ENCODE peak calls at places on chromosome 4, in seven cellular contexts. K, M, A, C, E, R and L are unnamed samples. For H3K27me3, the result is how much of the 10 kb centered on the place peaks cover.

GRCh38 chr4:40918330-40918729 is 168.6 kb downstream of the NSUN7 start:
- DNase-seq in K (peak), M (peak), A (peak), C (no peak), E (peak), R (peak), L (no peak)

GRCh38 chr4:147192679-147193078 is 247.0 kb upstream of the TTC29 start:
- DNase-seq in K (no peak), M (peak), A (no peak), C (no peak), E (no peak), R (no peak), L (no peak)

GRCh38 chr4:113316879-113317278 is 267.4 kb downstream of the ANK2 start:
- DNase-seq in K (no peak), M (peak), A (no peak), C (no peak), E (no peak), R (no peak), L (no peak)

GRCh38 chr4:139576219-139576618 is 20.2 kb upstream of the SETD7 start:
- DNase-seq in K (no peak), M (peak), A (no peak), C (no peak), E (no peak), R (no peak), L (no peak)

GRCh38 chr4:71300964-71301363 is 37.9 kb upstream of the SLC4A4 start:
- DNase-seq in K (no peak), M (no peak), A (peak), C (no peak), E (no peak), R (no peak), L (no peak)

GRCh38 chr4:7936963-7937362 is 2.7 kb downstream of the AFAP1 start:
- DNase-seq in K (no peak), M (no peak), A (no peak), C (no peak), E (no peak), R (no peak), L (no peak)

GRCh38 chr4:20544645-20545044 is 155.6 kb upstream of the PACRGL start:
- DNase-seq in K (no peak), M (peak), A (no peak), C (no peak), E (no peak), R (peak), L (no peak)

GRCh38 chr4:108426493-108426892 is 193.9 kb upstream of the RPL34 start:
- DNase-seq in K (no peak), M (peak), A (no peak), C (no peak), E (no peak), R (no peak), L (no peak)

GRCh38 chr4:951186-951585 is 18.9 kb downstream of the TMEM175 start:
- DNase-seq in K (no peak), M (no peak), A (no peak), C (no peak), E (no peak), R (no peak), L (peak)

GRCh38 chr4:70714061-70714468 is 7.7 kb upstream of the RUFY3 start:
- DNase-seq in K (no peak), M (no peak), A (no peak), C (no peak), E (no peak), R (no peak), L (no peak)

GRCh38 chr4:52234539-52235174 is 183.6 kb downstream of the SPATA18 start:
- DNase-seq in K (peak), M (no peak), A (peak), C (no peak), E (no peak), R (peak), L (no peak)

GRCh38 chr4:181661090-181661489 is 582.1 kb upstream of the TENM3 start:
- DNase-seq in K (no peak), M (peak), A (no peak), C (no peak), E (no peak), R (no peak), L (no peak)

GRCh38 chr4:107913283-107913899 is 18.0 kb upstream of the CYP2U1 start:
- DNase-seq in K (peak), M (peak), A (peak), C (peak), E (peak), R (peak), L (no peak)

GRCh38 chr4:138751290-138751689 is 264.3 kb upstream of the NOCT start:
- DNase-seq in K (no peak), M (no peak), A (no peak), C (no peak), E (no peak), R (no peak), L (no peak)

GRCh38 chr4:157978680-157979361 is 194.0 kb downstream of the GASK1B start:
- DNase-seq in K (peak), M (peak), A (peak), C (peak), E (peak), R (peak), L (no peak)

GRCh38 chr4:17995165-17995564 is 26.4 kb downstream of the LCORL start:
- DNase-seq in K (no peak), M (no peak), A (no peak), C (no peak), E (no peak), R (no peak), L (no peak)

DNA sequence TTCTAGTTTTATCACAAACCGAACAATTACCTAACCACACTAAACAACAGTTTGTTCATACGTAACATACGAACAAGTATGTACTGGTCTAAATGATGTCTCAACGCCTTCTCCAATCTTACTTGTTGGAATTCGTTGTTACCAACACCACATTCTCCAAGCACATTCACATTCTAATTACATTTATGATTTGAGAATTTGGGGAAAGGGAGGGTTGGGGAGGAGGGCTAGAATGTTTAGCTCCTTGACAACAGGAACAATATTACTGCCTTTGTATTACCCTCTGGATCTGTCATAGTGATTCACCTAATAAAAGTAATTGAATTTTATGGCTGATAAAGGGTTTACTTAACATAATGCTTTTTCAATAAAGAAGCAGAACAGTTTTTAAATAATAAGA is 24.4 kb downstream of the LCORL start:
- DNase-seq in K (no peak), M (no peak), A (no peak), C (no peak), E (no peak), R (no peak), L (no peak)
- H3K27me3 ChIP-seq in K (under half), M (under half), A (under half), C (under half), E (under half), R (under half), L (under half)

GRCh38 chr4:95124906-95125504 is 367.2 kb downstream of the BMPR1B start:
- DNase-seq in K (no peak), M (peak), A (peak), C (peak), E (peak), R (peak), L (no peak)
- TF ChIP-seq CTCF in K (peak), M (peak), A (peak), C (peak), E (peak), R (peak), L (no peak)

DNA sequence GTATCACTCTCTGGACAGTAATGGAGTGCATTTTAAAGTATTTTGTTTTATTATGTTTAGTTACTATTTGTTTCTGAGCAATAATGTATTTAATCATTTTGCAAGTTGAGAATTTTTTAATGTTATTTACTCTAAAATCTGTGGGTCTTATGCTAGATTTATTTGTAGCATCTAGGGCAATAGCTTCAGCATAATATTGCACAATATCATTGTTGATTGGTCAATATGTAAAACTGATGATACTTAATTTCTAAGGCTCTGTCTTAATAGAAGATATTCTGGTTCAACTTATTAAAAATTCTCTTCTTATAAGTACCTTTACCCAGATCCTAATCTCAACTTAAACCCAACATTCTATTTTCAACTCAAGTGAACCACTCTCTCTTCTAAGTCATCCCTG is 11.5 kb downstream of the SFRP2 start:
- DNase-seq in K (no peak), M (no peak), A (no peak), C (no peak), E (no peak), R (no peak), L (no peak)
- H3K27me3 ChIP-seq in K (under half), M (under half), A (under half), C (under half), E (under half), R (under half), L (under half)

GRCh38 chr4:6393544-6394475 is 78.6 kb downstream of the PPP2R2C start:
- DNase-seq in K (no peak), M (no peak), A (no peak), C (no peak), E (no peak), R (no peak), L (peak)
- TF ChIP-seq CTCF in K (no peak), M (no peak), A (no peak), C (no peak), E (no peak), R (no peak), L (no peak)

GRCh38 chr4:17528526-17529165 is 13.7 kb downstream of the CLRN2 start:
- DNase-seq in K (no peak), M (no peak), A (no peak), C (no peak), E (no peak), R (no peak), L (no peak)
- H3K27me3 ChIP-seq in K (under half), M (under half), A (under half), C (under half), E (under half), R (under half), L (under half)

DNA sequence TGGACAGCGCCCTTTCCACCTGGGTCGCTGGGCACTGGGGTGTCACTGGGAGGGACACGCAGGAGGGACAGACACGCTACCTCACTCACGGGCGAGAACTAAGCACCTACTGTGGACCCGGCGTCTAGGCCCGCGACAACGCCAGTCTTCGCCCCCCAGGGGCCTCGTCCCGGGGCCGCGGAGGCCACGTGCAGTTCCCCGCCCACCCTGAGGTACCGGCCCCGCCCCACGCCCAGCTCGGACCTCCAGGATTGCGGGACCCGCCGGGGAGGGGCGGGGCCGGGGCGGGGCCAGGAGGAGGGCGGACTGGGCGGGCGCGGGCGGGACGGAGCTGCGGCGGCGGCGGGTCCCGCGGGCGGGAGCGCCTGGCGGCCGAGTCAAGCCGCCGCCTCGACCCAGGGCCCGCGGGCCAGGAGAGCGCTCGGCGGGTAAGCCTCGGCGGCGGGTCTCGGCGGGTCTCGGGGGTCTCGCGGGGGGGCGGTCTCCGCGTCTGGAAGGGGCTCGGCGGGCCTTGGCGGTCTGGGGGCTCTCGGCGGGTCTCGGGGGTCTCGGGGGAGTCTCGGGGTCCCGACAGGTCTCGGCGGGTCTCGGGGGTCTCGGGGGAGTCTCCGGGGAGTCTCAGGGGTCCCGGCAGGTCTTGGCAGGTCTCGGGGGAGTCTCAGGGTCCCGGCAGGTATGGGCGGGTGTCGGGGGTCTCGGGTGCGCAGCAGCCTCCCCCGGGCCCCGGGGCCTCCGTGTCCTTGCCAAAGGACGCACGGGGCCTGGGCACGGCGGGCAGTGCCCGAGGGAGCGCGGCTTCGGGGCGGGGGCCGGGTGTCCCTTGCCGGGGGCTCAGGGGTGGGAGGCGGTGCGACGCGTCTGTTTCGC is at the start of gene SH3BP2:
- DNase-seq in K (peak), M (peak), A (peak), C (peak), E (no peak), R (peak), L (peak)
- TF ChIP-seq CTCF in K (no peak), M (no peak), A (no peak), C (no peak), E (no peak), R (no peak), L (no peak)